ENCODE peak calls at places on chromosomes 3 and 15, in six cellular contexts. J is heart right ventricle, R is fibroblast of lung, Y is tibial nerve, B is thyroid gland, X is uterus. A is an unnamed sample.

GRCh38 chr15:63981596-63982320 is 64.5 kb downstream of the DAPK2 start:
- DNase-seq in J (no peak), R (no peak), Y (no peak), B (no peak), X (no peak), A (no peak)

GRCh38 chr3:31412832-31413231 is 119.9 kb upstream of the STT3B start:
- DNase-seq in J (no peak), R (peak; percentile 85), Y (no peak), B (no peak), X (no peak), A (no peak)

GRCh38 chr3:21755896-21756295 is 4.9 kb upstream of the ZNF385D start:
- DNase-seq in J (no peak), R (no peak), Y (no peak), B (no peak), X (no peak), A (no peak)

GRCh38 chr3:30349507-30349906 is 256.9 kb upstream of the TGFBR2 start:
- DNase-seq in J (no peak), R (no peak), Y (no peak), B (no peak), X (no peak), A (no peak)

GRCh38 chr15:95284933-95285401 is 1045.5 kb upstream of the NR2F2 start:
- DNase-seq in J (no peak), R (peak; percentile 77), Y (no peak), B (no peak), X (no peak), A (no peak)

GRCh38 chr3:133927543-133928066 is 31.9 kb upstream of the RAB6B start:
- DNase-seq in J (peak; percentile 73), R (peak; percentile 21), Y (no peak), B (peak; percentile 67), X (peak; percentile 62), A (peak; percentile 71)

GRCh38 chr15:50496692-50497091 is 49.8 kb downstream of the USP50 start:
- DNase-seq in J (no peak), R (no peak), Y (no peak), B (no peak), X (no peak), A (no peak)

GRCh38 chr3:194928831-194929594 is 243.3 kb downstream of the FAM43A start:
- DNase-seq in J (no peak), R (no peak), Y (no peak), B (peak; percentile 16), X (no peak), A (no peak)

GRCh38 chr15:69463182-69463756 is 10.7 kb downstream of the RPLP1 start:
- DNase-seq in J (no peak), R (no peak), Y (no peak), B (no peak), X (peak; percentile 32), A (no peak)

GRCh38 chr15:62068071-62068786 is 1.5 kb downstream of the C2CD4A start:
- DNase-seq in J (peak; percentile 61), R (peak; percentile 48), Y (no peak), B (peak; percentile 37), X (peak; percentile 39), A (peak; percentile 76)
- H3K27ac ChIP-seq in J (peak overlapping the region; percentile 63), R (no peak overlapping the region), Y (peak overlapping the region; percentile 19), B (no peak overlapping the region), X (peak overlapping the region; percentile 25), A (peak overlapping the region; percentile 64)

DNA sequence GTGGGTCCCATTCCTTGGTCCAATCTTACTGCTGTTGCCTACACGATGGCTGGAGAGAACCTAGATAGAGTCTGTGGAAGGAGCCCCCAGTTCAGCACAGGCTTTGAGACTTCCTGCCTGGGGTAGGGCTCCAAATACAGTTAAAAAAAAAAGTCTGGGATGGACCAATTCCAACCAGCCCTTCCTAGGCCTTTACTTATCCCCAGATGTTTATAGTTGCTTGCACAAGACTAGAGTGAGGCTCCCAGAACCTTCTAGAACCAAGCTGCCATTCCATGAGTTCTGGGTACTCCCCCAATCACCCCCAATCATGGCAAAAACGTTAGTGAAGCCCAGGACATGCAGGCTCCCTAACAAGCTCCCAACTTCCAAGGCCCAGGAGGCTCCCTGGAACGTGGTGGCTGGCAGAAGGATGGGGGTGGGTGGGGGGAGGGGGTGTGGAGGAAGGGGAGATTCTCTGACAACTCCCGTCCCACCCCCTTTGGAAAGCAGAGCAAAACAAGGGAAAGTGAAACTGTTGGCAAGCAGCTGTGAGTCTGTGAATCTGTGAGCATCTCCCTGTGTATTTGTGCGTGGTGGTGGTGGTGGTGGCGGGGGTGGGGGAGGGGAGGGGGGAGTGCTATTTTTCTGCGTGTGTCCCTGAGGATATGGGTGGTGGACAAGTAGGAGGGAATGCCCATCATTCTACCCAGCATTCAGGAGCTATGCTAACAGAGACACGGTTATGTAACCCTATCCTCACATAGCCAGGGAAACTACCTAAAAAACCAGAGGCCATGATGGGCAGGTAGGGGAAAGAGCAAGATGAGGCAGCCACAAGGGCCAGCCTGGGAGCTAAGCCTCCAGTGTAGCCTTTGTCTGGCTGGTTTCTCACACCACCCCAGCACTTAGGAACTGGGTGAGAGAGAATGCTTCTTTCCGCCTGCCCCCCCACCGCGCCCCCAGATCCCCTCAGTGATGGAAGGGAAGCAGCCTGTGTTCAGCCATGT is 2.0 kb downstream of the MST1R start:
- DNase-seq in J (no peak), R (no peak), Y (no peak), B (no peak), X (no peak), A (no peak)
- H3K4me1 ChIP-seq in J (peaks cover 40% of the 10 kb centered on the region), R (peaks cover 11% of the 10 kb centered on the region), Y (no peaks in the 10 kb centered on the region), B (peaks cover 18% of the 10 kb centered on the region), X (no peaks in the 10 kb centered on the region), A (peaks cover 66% of the 10 kb centered on the region)

DNA sequence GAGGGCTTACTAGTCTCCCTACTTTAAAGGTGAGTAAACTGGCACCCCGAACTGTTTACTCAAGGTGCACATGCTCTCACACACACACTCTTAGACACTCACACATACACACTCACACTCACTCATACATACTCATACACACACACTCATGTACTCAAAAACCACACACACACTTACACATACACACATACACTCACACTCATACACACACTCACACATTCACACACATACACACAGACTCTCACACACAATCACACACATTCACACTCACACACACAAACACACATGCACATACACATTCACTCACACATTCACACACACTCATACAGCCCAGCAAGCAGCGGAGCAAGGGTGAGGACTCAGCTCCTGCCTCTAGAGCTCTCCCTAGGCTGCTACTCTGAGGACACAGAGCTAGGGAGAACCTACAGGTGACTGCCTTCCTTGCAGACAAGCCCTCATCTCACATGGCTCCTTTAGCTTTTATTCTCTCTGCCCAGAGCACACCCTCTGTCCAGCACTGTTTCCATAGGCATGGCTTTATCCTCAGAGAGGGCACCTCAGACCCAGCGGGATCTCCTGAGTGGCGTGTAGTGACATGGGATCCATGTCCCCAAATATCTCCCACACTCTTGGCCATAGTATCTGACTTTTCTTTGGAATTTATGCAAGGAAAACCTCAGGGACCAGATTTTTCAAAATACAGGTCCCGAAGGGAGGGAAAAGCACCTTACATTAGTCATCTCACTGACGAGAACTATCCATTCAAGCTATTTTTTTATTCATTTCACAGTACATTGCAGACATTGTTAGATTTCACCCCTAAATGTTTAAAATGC is 26.2 kb upstream of the ATG7 start:
- DNase-seq in J (no peak), R (no peak), Y (no peak), B (no peak), X (no peak), A (no peak)
- TF ChIP-seq CTCF in J (no peak), R (no peak), Y (no peak), B (no peak), X (no peak), A (no peak)

GRCh38 chr15:38768970-38769369 is 204.4 kb upstream of the RASGRP1 start:
- DNase-seq in J (no peak), R (peak; percentile 30), Y (peak; percentile 32), B (peak; percentile 6), X (peak; percentile 28), A (no peak)

DNA sequence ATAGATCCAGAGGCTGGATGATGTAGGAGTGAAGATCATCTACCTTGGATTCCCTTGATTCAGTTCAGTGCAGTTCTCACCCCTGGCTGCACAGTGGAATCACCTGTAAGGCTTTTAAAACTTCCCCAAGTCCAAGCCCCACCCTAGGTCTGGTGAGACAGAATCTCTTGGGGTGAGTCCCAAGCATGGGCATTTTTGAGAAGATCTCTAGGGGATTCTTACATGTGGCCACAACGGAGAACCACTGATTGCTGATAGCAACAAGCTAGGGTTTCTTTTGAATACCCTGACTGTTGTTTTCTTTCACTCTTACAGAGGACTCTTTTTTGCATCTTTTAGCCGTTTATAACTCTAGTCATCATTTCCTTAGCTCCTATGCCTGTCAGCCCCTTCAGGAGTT is 204.9 kb upstream of the RASGRP1 start:
- DNase-seq in J (no peak), R (no peak), Y (no peak), B (no peak), X (no peak), A (no peak)
- H3K27ac ChIP-seq in J (no peak overlapping the region), R (no peak overlapping the region), Y (no peak overlapping the region), B (no peak overlapping the region), X (no peak overlapping the region), A (no peak overlapping the region)

DNA sequence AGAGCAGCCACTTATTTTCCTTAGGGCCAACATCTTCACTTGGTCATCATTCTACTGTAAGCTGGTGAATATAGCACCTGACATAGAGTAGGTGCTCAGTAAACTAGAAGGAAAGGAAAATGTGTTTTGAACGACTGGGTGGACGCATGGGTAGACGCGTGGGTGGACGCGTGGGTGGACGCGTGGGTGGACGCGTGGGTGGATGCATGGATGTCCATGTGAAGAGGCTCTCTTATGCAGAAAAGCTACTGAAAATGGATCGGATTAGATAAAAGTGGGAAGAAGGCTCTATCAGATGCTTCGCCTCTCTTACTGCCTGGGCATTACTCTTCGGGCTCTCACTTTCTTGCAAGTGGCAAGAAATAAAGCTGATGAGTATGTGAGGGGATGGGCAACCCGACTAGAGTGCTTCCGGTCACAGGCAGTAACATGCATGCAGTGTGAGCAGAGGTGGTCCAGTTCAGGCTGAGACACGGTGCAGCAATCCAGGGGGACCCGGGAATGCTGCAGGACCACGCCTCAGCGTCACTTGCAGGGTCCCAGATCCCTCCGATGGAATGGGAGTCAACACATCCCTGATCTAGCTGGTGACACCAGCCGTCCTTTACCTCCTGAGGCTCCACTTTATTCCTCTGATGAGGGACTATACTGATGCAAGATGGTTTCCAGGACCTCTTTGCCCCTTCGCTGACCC is 138.0 kb upstream of the MEF2A start:
- DNase-seq in J (no peak), R (no peak), Y (no peak), B (no peak), X (peak; percentile 12), A (no peak)
- H3K4me1 ChIP-seq in J (peaks cover 38% of the 10 kb centered on the region), R (peaks cover 4% of the 10 kb centered on the region), Y (no peaks in the 10 kb centered on the region), B (no peaks in the 10 kb centered on the region), X (peaks cover 17% of the 10 kb centered on the region), A (peaks cover 34% of the 10 kb centered on the region)

DNA sequence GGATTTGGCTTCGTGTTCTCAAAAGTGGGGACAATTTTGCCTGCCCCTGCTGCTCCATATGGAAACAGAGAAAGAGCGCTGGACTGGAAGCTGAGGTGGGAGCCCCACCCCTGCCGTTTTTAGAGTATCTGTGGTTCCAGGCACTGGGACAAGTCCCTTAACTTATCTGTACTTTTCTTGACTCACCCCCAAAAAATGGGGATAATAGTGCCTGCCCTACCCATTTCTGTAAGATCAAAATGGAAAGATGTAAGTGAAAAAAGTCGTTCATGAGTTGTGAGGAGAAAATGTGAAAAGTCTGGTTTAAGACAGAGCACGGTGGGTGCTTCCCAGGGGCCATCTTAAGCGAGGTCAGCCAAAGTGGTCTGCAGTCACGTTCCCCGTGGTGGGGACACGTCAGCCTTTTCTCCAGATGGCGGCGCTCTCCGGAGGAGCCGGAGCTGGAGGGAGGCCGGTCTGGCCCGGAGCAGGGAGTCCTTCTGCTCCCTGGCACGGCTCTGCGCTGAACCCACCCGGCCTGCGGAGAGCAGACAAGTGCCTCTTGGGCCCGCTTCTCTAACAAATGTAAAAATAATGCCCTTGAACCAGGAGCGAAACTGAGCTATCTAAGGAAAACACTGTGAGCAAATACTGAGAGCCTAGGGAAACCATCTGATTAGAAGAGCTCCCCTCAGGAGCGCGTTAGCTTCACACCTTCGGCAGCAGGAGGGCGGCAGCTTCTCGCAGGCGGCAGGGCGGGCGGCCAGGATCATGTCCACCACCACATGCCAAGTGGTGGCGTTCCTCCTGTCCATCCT is at the start of gene CLDN18:
- DNase-seq in J (no peak), R (peak; percentile 76), Y (no peak), B (peak; percentile 75), X (no peak), A (peak; percentile 74)
- TF ChIP-seq CTCF in J (no peak), R (no peak), Y (no peak), B (no peak), X (no peak), A (peak; percentile 24)